ENCODE peak calls at places on chromosome 2, in eight cellular contexts. P, C, Z, T, U, E, R and L are unnamed samples.

GRCh38 chr2:110677080-110677479 is 783 bp downstream of the BUB1 start:
- DNase-seq in P (no peak), C (no peak), Z (no peak), T (no peak), U (no peak), E (no peak), R (no peak), L (no peak)

GRCh38 chr2:171244466-171244969 is 83.8 kb upstream of the TLK1 start:
- DNase-seq in P (peak), C (peak), Z (no peak), T (no peak), U (peak), E (peak), R (no peak), L (peak)

GRCh38 chr2:24827321-24828261 is 34.4 kb downstream of the CENPO start:
- DNase-seq in P (peak), C (peak), Z (peak), T (no peak), U (peak), E (peak), R (peak), L (peak)

GRCh38 chr2:218991674-218992168 is 1.5 kb downstream of the CRYBA2 start:
- DNase-seq in P (peak), C (peak), Z (no peak), T (no peak), U (peak), E (peak), R (no peak), L (peak)

GRCh38 chr2:102106133-102106556 is 36.4 kb upstream of the IL1R1 start:
- DNase-seq in P (peak), C (peak), Z (no peak), T (no peak), U (peak), E (peak), R (peak), L (peak)

GRCh38 chr2:131039908-131040660 is 53.2 kb downstream of the FAM168B start:
- DNase-seq in P (peak), C (no peak), Z (no peak), T (peak), U (peak), E (peak), R (no peak), L (peak)

GRCh38 chr2:68203587-68203986 is 45.9 kb downstream of the PNO1 start:
- DNase-seq in P (no peak), C (peak), Z (no peak), T (no peak), U (no peak), E (no peak), R (no peak), L (no peak)

GRCh38 chr2:239814136-239814916 is 210.8 kb downstream of the NDUFA10 start:
- DNase-seq in P (peak), C (no peak), Z (no peak), T (peak), U (no peak), E (peak), R (no peak), L (no peak)

GRCh38 chr2:169363027-169363569 is 764 bp upstream of the LRP2 start:
- DNase-seq in P (peak), C (peak), Z (no peak), T (no peak), U (no peak), E (peak), R (peak), L (peak)

GRCh38 chr2:42060028-42060427 is 12.2 kb downstream of the PKDCC start:
- DNase-seq in P (no peak), C (no peak), Z (no peak), T (no peak), U (no peak), E (no peak), R (no peak), L (no peak)

GRCh38 chr2:30300456-30301221 is 69.3 kb downstream of the LBH start:
- DNase-seq in P (no peak), C (peak), Z (no peak), T (no peak), U (peak), E (peak), R (peak), L (peak)

GRCh38 chr2:232941912-232942595 is 71.0 kb downstream of the NGEF start:
- DNase-seq in P (no peak), C (no peak), Z (no peak), T (no peak), U (no peak), E (no peak), R (no peak), L (no peak)

GRCh38 chr2:73851274-73851673 is 22.5 kb downstream of the STAMBP start:
- DNase-seq in P (no peak), C (no peak), Z (no peak), T (no peak), U (no peak), E (peak), R (no peak), L (no peak)

GRCh38 chr2:30765876-30766470 is 41.3 kb downstream of the CAPN13 start:
- DNase-seq in P (no peak), C (no peak), Z (no peak), T (no peak), U (no peak), E (no peak), R (no peak), L (no peak)

GRCh38 chr2:23629417-23630110 is 244.6 kb downstream of the KLHL29 start:
- DNase-seq in P (no peak), C (no peak), Z (no peak), T (no peak), U (no peak), E (no peak), R (no peak), L (no peak)

GRCh38 chr2:219748673-219749570 is 121.5 kb downstream of the SLC4A3 start:
- DNase-seq in P (no peak), C (no peak), Z (no peak), T (no peak), U (no peak), E (no peak), R (no peak), L (no peak)

GRCh38 chr2:191625016-191625415 is 52.9 kb upstream of the NABP1 start:
- DNase-seq in P (no peak), C (peak), Z (no peak), T (no peak), U (no peak), E (peak), R (peak), L (no peak)

GRCh38 chr2:3624059-3624794 is 29.3 kb downstream of the COLEC11 start:
- DNase-seq in P (no peak), C (peak), Z (no peak), T (no peak), U (peak), E (no peak), R (no peak), L (no peak)

GRCh38 chr2:17912266-17912691 is 33.8 kb downstream of the KCNS3 start:
- DNase-seq in P (no peak), C (no peak), Z (no peak), T (no peak), U (no peak), E (no peak), R (no peak), L (no peak)

GRCh38 chr2:18176679-18177215 is 298.3 kb downstream of the KCNS3 start:
- DNase-seq in P (no peak), C (no peak), Z (no peak), T (no peak), U (no peak), E (no peak), R (no peak), L (no peak)

GRCh38 chr2:200158586-200159365 is 147.7 kb upstream of the SPATS2L start:
- DNase-seq in P (no peak), C (no peak), Z (no peak), T (no peak), U (no peak), E (no peak), R (no peak), L (no peak)

GRCh38 chr2:27133195-27133875 is 1.1 kb downstream of the PREB start:
- DNase-seq in P (no peak), C (no peak), Z (no peak), T (no peak), U (no peak), E (no peak), R (no peak), L (no peak)

GRCh38 chr2:136248242-136248641 is 130.3 kb upstream of the CXCR4 start:
- DNase-seq in P (peak), C (peak), Z (no peak), T (no peak), U (peak), E (peak), R (peak), L (no peak)

GRCh38 chr2:227534714-227535113 is 62.8 kb downstream of the AGFG1 start:
- DNase-seq in P (no peak), C (no peak), Z (no peak), T (no peak), U (no peak), E (no peak), R (no peak), L (no peak)

GRCh38 chr2:18046558-18046957 is 168.1 kb downstream of the KCNS3 start:
- DNase-seq in P (peak), C (peak), Z (no peak), T (no peak), U (peak), E (peak), R (peak), L (peak)

GRCh38 chr2:159998236-159998635 is 64.2 kb downstream of the PLA2R1 start:
- DNase-seq in P (no peak), C (peak), Z (no peak), T (no peak), U (no peak), E (peak), R (no peak), L (no peak)

GRCh38 chr2:159989249-159989648 is 73.2 kb downstream of the PLA2R1 start:
- DNase-seq in P (no peak), C (no peak), Z (no peak), T (no peak), U (no peak), E (no peak), R (no peak), L (no peak)

GRCh38 chr2:159996792-159997546 is 65.4 kb downstream of the PLA2R1 start:
- DNase-seq in P (peak), C (peak), Z (no peak), T (no peak), U (no peak), E (peak), R (peak), L (no peak)

GRCh38 chr2:159995038-159995437 is 67.4 kb downstream of the PLA2R1 start:
- DNase-seq in P (no peak), C (no peak), Z (no peak), T (no peak), U (no peak), E (no peak), R (no peak), L (no peak)
- H3K4me3 ChIP-seq in P (no peak), C (no peak), Z (no peak), T (no peak), U (no peak), E (no peak), R (no peak), L (no peak)

DNA sequence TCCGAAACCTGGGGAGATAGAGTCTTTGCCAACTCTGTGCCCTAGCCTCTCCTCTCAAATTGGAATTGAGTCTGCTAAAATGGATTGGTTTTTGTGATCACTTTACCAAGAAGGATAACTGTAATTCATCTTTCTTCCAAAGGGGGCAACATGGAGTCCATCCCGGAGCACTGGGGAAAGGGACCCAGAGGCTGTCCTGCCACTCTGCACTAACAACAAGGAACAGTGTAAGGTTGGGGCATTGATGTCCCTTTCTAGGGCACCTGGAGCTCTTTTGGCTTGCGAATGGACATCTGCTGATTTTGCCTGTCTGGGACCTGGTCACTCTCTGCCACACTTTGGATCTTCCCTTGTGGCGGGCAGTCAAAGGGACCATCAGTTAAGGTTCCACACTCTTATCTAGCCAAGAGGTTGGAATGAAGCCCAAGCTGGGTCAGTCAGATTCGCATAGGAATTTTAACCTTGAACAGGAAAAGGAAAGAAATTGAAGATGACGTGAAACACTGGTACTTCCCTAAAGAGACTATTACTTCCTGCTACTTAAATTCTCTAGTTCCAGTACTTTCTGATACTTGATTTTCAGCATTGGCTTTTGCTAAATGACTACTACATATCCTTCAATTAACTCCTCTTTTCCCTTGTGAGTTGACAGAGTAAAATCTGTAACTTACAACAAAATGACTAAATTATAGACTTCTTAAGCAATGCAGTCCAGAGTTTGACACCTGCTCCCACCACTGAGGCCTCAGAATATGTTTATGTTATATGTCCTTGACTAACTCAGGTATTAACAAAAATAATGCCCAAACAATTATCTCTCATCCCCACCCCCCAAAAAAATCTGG is 64.7 kb upstream of the KLF7 start:
- DNase-seq in P (no peak), C (no peak), Z (no peak), T (no peak), U (no peak), E (peak), R (peak), L (no peak)
- TF ChIP-seq CTCF in P (peak), C (peak), Z (peak), T (peak), U (peak), E (peak), R (peak), L (peak)

DNA sequence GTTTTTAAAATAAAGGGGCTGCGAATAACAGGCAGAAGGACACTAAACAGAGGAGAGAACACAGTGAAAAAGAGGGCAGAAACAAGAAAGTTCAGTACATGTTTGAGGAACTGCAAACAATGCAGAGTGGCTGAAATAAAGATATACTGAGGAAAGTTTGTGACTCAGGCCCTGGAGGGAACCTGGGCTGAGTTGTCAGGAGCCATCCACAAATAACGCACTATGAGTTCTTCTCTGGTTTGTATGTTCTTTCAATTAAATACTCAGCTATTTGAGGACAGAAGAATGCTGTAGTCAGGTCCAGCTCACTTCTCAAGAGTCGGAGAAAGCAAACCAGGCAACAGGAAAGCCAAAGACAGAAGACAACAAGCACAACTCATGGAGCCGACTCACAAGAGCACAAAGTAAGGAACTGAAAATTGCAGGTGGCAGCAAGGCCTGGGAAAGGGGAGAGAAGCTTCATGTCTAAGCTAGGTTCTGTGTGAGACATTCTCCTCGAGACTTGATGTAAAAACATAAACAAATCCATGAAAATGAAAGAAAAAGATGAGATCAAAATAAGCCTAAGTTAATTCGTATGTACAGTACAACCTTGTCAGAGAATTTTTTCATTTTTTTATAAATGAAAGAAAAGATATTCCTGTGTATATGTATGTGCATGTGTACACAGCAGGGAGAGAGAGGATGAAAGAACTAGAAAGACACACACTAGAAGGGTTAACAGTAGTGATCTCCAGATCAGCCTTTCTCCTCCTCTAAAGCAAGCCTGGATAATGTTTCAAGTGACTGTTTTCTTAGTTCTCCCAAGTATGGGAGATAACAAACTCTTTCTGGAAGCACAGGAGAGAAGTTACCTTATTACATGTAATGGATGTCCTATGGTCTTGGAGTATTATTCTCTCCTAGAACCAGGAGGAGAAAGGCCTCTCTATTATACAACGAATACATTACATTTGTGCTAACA is 41.5 kb downstream of the CHN1 start:
- DNase-seq in P (no peak), C (no peak), Z (no peak), T (no peak), U (no peak), E (no peak), R (peak), L (no peak)
- H3K4me3 ChIP-seq in P (no peak), C (no peak), Z (no peak), T (no peak), U (no peak), E (no peak), R (no peak), L (no peak)

GRCh38 chr2:47272905-47273758 is 118.0 kb upstream of the STPG4 start:
- DNase-seq in P (no peak), C (no peak), Z (no peak), T (no peak), U (no peak), E (no peak), R (no peak), L (no peak)
- TF ChIP-seq CTCF in P (no peak), C (no peak), Z (no peak), T (no peak), U (no peak), E (no peak), R (no peak), L (no peak)

GRCh38 chr2:71419976-71420375 is 33.4 kb upstream of the DYSF start:
- DNase-seq in P (no peak), C (no peak), Z (no peak), T (no peak), U (no peak), E (no peak), R (no peak), L (no peak)

GRCh38 chr2:71422786-71423185 is 30.6 kb upstream of the DYSF start:
- DNase-seq in P (no peak), C (peak), Z (no peak), T (no peak), U (no peak), E (no peak), R (no peak), L (no peak)

GRCh38 chr2:71419145-71419544 is 34.2 kb upstream of the DYSF start:
- DNase-seq in P (no peak), C (no peak), Z (no peak), T (no peak), U (no peak), E (no peak), R (no peak), L (no peak)

DNA sequence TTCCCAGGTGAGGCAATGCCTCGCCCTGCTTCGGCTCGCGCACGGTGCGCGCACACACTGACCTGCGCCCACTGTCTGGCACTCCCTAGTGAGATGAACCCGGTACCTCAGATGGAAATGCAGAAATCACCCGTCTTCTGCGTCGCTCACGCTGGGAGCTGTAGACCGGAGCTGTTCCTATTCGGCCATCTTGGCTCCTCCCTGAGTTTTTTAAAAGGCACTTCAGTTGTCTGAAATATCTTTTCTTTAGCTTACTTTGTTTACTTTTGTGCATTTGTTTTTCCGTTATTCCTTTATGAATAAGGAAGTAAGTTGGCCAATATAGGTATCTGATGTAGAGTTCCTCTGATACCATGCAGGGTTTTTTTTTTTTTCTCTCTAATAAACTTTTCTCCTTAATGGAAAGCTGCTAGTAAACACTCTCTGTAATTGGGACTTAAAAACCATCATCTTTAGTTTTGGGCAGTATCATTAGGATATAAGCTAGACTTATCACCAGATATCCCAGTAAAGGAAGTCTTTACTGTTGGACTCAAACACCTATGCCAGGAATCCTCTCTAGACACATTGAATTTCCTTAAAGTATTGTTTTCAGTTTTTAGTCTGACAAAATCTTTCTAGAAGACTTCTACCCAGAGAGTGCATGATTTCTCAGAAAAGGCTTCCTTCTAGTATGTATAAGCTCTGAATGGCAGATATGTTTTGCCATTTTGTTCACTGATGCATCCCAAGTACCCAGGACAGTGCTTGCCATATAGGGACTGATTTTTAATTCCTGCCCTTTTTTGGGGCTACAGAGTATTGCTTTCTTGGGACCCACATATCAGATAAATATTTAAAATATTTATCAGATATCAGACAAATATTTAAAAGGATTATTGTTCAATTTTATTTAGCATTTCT is 35.8 kb upstream of the DYSF start:
- DNase-seq in P (no peak), C (no peak), Z (no peak), T (no peak), U (no peak), E (no peak), R (peak), L (no peak)
- H3K4me3 ChIP-seq in P (no peak), C (peak), Z (no peak), T (no peak), U (no peak), E (peak), R (peak), L (no peak)

DNA sequence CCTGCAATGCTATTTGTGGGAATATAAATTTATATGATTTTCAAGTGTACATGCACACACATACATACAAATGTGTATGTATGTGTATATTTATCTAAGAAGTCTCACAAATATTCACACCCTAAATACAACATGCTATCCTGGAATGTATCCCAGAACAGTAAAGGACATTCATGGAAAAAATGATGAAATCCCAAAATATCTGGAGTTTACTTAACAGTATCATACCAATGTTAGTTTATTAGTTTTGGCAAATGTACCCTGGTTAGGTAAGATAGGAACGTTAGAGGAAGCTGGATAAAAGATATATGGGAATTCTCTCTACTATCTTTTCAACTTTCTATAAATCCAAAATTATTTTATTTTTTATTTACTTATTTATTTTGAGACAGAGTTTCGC is 19.0 kb upstream of the ASPRV1 start:
- DNase-seq in P (peak), C (peak), Z (no peak), T (no peak), U (peak), E (peak), R (no peak), L (no peak)
- TF ChIP-seq CTCF in P (no peak), C (no peak), Z (no peak), T (no peak), U (no peak), E (no peak), R (no peak), L (no peak)